ENCODE peak calls at places on chromosomes 5 and 9, in ten cellular contexts. H is fibroblast of mammary gland, T is cardiac muscle cell, L is colonic mucosa, N is OCI-LY7, P is astrocyte of the spinal cord, Q is PC-3, C is psoas muscle, K is fibroblast of villous mesenchyme, S is Calu3. W is an unnamed sample.

GRCh38 chr5:54329731-54330709 is 19.6 kb upstream of the ARL15 start:
- DNase-seq in S (no peak), N (no peak), L (peak; percentile 20), T (peak; percentile 83), K (peak; percentile 92), H (peak; percentile 92), Q (peak; percentile 88), C (no peak), P (peak; percentile 86), W (peak; percentile 96)

GRCh38 chr5:169599451-169599850 is 15.9 kb downstream of the SPDL1 start:
- DNase-seq in H (no peak), P (peak; percentile 48), T (no peak), Q (peak; percentile 61), S (no peak), N (no peak), L (no peak), K (no peak), C (no peak), W (no peak)

GRCh38 chr5:153974813-153975163 is 63.9 kb downstream of the FAM114A2 start:
- DNase-seq in T (no peak), S (no peak), H (no peak), P (no peak), K (no peak), C (no peak), N (no peak), Q (no peak), L (no peak), W (no peak)

GRCh38 chr9:77927265-77927664 is 104.3 kb downstream of the GNAQ start:
- DNase-seq in S (no peak), Q (peak; percentile 22), T (peak; percentile 67), C (no peak), H (peak; percentile 51), K (peak; percentile 48), P (peak; percentile 54), L (no peak), N (no peak), W (peak; percentile 26)

GRCh38 chr9:123353984-123354591 is 1.9 kb upstream of the CRB2 start:
- DNase-seq in N (peak; percentile 75), H (peak; percentile 53), K (peak; percentile 60), L (peak; percentile 67), Q (peak; percentile 56), P (peak; percentile 48), T (peak; percentile 76), S (peak; percentile 72), C (peak; percentile 81), W (peak; percentile 43)

GRCh38 chr9:97807681-97808080 is 45.3 kb upstream of the FOXE1 start:
- DNase-seq in K (no peak), T (no peak), C (no peak), Q (peak; percentile 40), S (no peak), N (no peak), H (no peak), L (no peak), P (no peak), W (no peak)

GRCh38 chr5:53438486-53439472 is 41.6 kb upstream of the FST start:
- DNase-seq in L (no peak), N (no peak), H (peak; percentile 48), S (no peak), P (peak; percentile 32), Q (peak; percentile 79), K (no peak), C (no peak), T (peak; percentile 32), W (peak; percentile 75)

GRCh38 chr5:67407979-67408378 is 211.4 kb upstream of the CD180 start:
- DNase-seq in N (no peak), T (no peak), L (no peak), H (no peak), Q (no peak), C (no peak), K (no peak), P (no peak), S (no peak), W (no peak)

GRCh38 chr9:78301466-78301865 is 4.5 kb downstream of the PSAT1 start:
- DNase-seq in S (no peak), L (no peak), K (no peak), Q (no peak), H (no peak), T (no peak), N (no peak), P (no peak), C (no peak), W (no peak)

GRCh38 chr5:89769975-89770374 is 639.6 kb downstream of the CETN3 start:
- DNase-seq in C (no peak), T (peak; percentile 41), Q (peak; percentile 80), H (peak; percentile 29), S (no peak), N (no peak), K (peak; percentile 1), L (no peak), P (peak; percentile 75), W (no peak)

GRCh38 chr9:110444911-110445310 is 107.2 kb upstream of the TXNDC8 start:
- DNase-seq in S (no peak), N (no peak), P (peak; percentile 81), T (peak; percentile 88), Q (no peak), H (peak; percentile 92), K (peak; percentile 94), L (no peak), C (no peak), W (peak; percentile 63)

GRCh38 chr5:142360607-142361120 is 35.8 kb upstream of the SPRY4 start:
- DNase-seq in K (peak; percentile 68), L (peak; percentile 38), P (peak; percentile 71), C (no peak), Q (peak; percentile 75), H (peak; percentile 80), T (peak; percentile 57), N (no peak), S (peak; percentile 88), W (peak; percentile 68)

GRCh38 chr5:54862036-54862435 is 123.4 kb downstream of the ESM1 start:
- DNase-seq in T (no peak), N (no peak), L (no peak), K (no peak), C (no peak), Q (no peak), S (no peak), H (no peak), P (no peak), W (no peak)

GRCh38 chr9:114094971-114095370 is 4.1 kb downstream of the KIF12 start:
- DNase-seq in L (no peak), N (no peak), K (no peak), T (no peak), H (no peak), Q (no peak), S (no peak), C (no peak), P (no peak), W (no peak)

GRCh38 chr5:32645246-32645645 is 59.9 kb downstream of the SUB1 start:
- DNase-seq in Q (no peak), S (no peak), C (no peak), T (peak; percentile 24), H (peak; percentile 28), L (no peak), P (no peak), K (no peak), N (no peak), W (no peak)

GRCh38 chr5:141121563-141121962 is at the start of gene PCDHB4:
- DNase-seq in L (no peak), T (no peak), P (no peak), H (peak; percentile 8), C (peak; percentile 61), K (no peak), N (no peak), Q (no peak), S (no peak), W (no peak)
- TF ChIP-seq CTCF in L (no peak), T (no peak), P (no peak), H (peak; percentile 14), C (peak; percentile 46), K (no peak), N (no peak), Q (no peak), S (no peak), W (peak; percentile 55)

GRCh38 chr9:107481035-107481434 is 8.5 kb downstream of the KLF4 start:
- DNase-seq in T (no peak), Q (peak; percentile 38), K (no peak), L (no peak), C (no peak), P (no peak), S (no peak), N (no peak), H (peak; percentile 35), W (no peak)
- TF ChIP-seq CTCF in T (peak; percentile 23), Q (peak; percentile 51), K (peak; percentile 18), L (peak; percentile 26), C (no peak), P (peak; percentile 9), S (no peak), N (peak; percentile 41), H (peak; percentile 23), W (peak; percentile 42)

GRCh38 chr5:170805666-170806065 is 22.1 kb downstream of the GABRP start:
- DNase-seq in K (no peak), H (no peak), P (no peak), L (no peak), N (no peak), C (no peak), T (no peak), S (no peak), Q (no peak), W (no peak)

GRCh38 chr5:170811719-170812118 is 28.2 kb downstream of the GABRP start:
- DNase-seq in K (no peak), H (no peak), P (no peak), T (no peak), N (no peak), S (no peak), C (no peak), Q (no peak), L (no peak), W (no peak)

GRCh38 chr5:170813231-170813630 is 29.7 kb downstream of the GABRP start:
- DNase-seq in C (no peak), N (no peak), L (no peak), K (no peak), T (no peak), S (no peak), P (no peak), H (no peak), Q (no peak), W (no peak)

GRCh38 chr5:170809551-170809950 is 26.0 kb downstream of the GABRP start:
- DNase-seq in S (no peak), Q (peak; percentile 59), C (no peak), N (no peak), K (peak; percentile 72), T (peak; percentile 72), H (peak; percentile 60), P (peak; percentile 52), L (no peak), W (peak; percentile 52)
- TF ChIP-seq CTCF in S (peak; percentile 60), Q (peak; percentile 52), C (no peak), N (no peak), K (peak; percentile 71), T (peak; percentile 57), H (peak; percentile 45), P (peak; percentile 54), L (no peak), W (peak; percentile 69)

DNA sequence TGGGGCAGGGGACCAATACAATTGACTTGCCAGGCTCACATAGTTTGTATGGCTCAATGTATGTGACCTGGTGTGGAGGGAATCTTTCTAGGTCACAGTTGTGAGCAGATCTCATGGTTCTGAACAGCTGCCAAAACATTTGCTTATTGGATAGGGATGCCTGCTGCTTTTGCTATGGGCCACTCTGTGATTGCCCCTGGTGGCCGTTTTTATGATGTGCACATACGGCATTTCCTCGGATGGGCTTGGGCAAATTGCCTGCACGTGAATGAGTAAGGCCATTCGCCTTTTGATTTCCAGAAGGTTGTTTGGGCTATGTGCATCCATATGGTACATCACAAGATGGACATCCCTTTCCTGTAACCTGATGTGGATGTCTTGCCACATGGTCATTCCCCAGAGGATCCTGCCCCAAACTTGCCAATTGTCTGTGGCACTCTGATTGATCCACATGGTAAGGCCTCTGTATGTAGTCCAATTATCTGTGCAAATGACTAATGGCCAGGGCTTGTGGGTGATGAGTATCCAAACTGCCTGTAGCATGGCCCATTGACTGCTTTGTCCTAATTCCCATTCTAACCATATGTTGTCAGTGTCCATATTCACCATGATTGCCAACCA is 10.7 kb upstream of the SLC22A4 start:
- DNase-seq in H (peak; percentile 83), P (peak; percentile 67), T (peak; percentile 79), K (peak; percentile 66), S (peak; percentile 64), N (peak; percentile 15), C (no peak), L (no peak), Q (peak; percentile 47), W (peak; percentile 54)
- TF ChIP-seq CTCF in H (peak; percentile 66), P (peak; percentile 61), T (peak; percentile 62), K (peak; percentile 64), S (peak; percentile 69), N (peak; percentile 54), C (peak; percentile 45), L (peak; percentile 48), Q (peak; percentile 55), W (peak; percentile 79)

W was measured in HFFc6.